ENCODE peak calls at places on chromosomes 16 and 17, in six cellular contexts. W is psoas muscle; G is epithelial cell of esophagus; Z is NCI-H1092; P is fibroblast of mammary gland; C is stimulated activated CD8-positive, alpha-beta memory T cell treated with anti-CD3 and anti-CD28 coated beads, Interleukin-7, amount 100 ng/mL, for 1 hour. N is an unnamed sample.

GRCh38 chr16:5966004-5966403 is 868.4 kb upstream of the EEF2KMT start:
- DNase-seq in W (no peak), G (no peak), Z (no peak), P (no peak), C (no peak), N (no peak)

GRCh38 chr17:43790311-43790940 is 10.2 kb downstream of the CFAP97D1 start:
- DNase-seq in W (no peak), G (peak), Z (peak), P (no peak), C (no peak), N (no peak)

GRCh38 chr16:86515780-86516617 is 5.7 kb downstream of the FOXF1 start:
- DNase-seq in W (peak), G (no peak), Z (no peak), P (peak), C (no peak), N (peak)

GRCh38 chr17:33901085-33901484 is 354.0 kb upstream of the CCL2 start:
- DNase-seq in W (no peak), G (no peak), Z (no peak), P (no peak), C (no peak), N (no peak)

GRCh38 chr17:42287305-42288077 is 807 bp upstream of the STAT5A start:
- DNase-seq in W (peak), G (no peak), Z (no peak), P (peak), C (no peak), N (no peak)

GRCh38 chr17:74856113-74856512 is 3.6 kb downstream of the GRIN2C start:
- DNase-seq in W (no peak), G (no peak), Z (no peak), P (no peak), C (no peak), N (no peak)

GRCh38 chr17:6328279-6328678 is 106.6 kb downstream of the AIPL1 start:
- DNase-seq in W (no peak), G (no peak), Z (no peak), P (no peak), C (no peak), N (no peak)

GRCh38 chr17:3852561-3852960 is 6.5 kb upstream of the NCBP3 start:
- DNase-seq in W (no peak), G (no peak), Z (no peak), P (no peak), C (no peak), N (no peak)

GRCh38 chr17:79948406-79948917 is 87.2 kb downstream of the TBC1D16 start:
- DNase-seq in W (peak), G (no peak), Z (no peak), P (no peak), C (no peak), N (no peak)

GRCh38 chr17:44204453-44204882 is 4.8 kb upstream of the ATXN7L3 start:
- DNase-seq in W (no peak), G (peak), Z (no peak), P (peak), C (no peak), N (peak)

N was measured in EL.